ENCODE peak calls at places on chromosomes 1 and 21, in nine cellular contexts. G, J, X, I, V, K, L, S and T are unnamed samples.

GRCh38 chr1:48182441-48182840 is 40.1 kb upstream of the SLC5A9 start:
- DNase-seq in G (no peak), I (peak; percentile 80), L (no peak), J (peak; percentile 67), S (no peak), V (no peak), X (no peak), K (peak; percentile 63), T (no peak)

GRCh38 chr1:8595332-8595731 is 222.1 kb downstream of the RERE start:
- DNase-seq in K (no peak), G (no peak), V (no peak), I (no peak), X (no peak), S (no peak), L (no peak), J (no peak), T (no peak)

GRCh38 chr1:166080965-166081870 is 85.6 kb downstream of the FAM78B start:
- DNase-seq in X (peak; percentile 25), J (no peak), S (no peak), K (no peak), I (no peak), V (no peak), L (no peak), G (no peak), T (peak; percentile 31)

GRCh38 chr1:242468749-242469148 is 55.7 kb downstream of the PLD5 start:
- DNase-seq in L (no peak), G (no peak), I (peak; percentile 32), J (no peak), K (no peak), V (no peak), X (no peak), S (peak; percentile 50), T (no peak)

GRCh38 chr21:30408782-30409494 is 13.1 kb downstream of the KRTAP13-1 start:
- DNase-seq in K (peak; percentile 35), V (no peak), I (peak; percentile 83), S (peak; percentile 86), X (peak; percentile 23), G (peak; percentile 66), J (peak; percentile 91), L (peak; percentile 80), T (peak; percentile 1)

GRCh38 chr1:182955596-182956588 is 2.9 kb upstream of the SHCBP1L start:
- DNase-seq in K (peak; percentile 79), I (peak; percentile 85), S (no peak), V (no peak), G (no peak), L (no peak), J (peak; percentile 73), X (no peak), T (peak; percentile 93)

GRCh38 chr1:222529916-222530315 is 18.0 kb downstream of the HHIPL2 start:
- DNase-seq in X (no peak), S (no peak), G (no peak), J (no peak), I (no peak), K (no peak), V (no peak), L (no peak), T (no peak)

GRCh38 chr1:92538413-92539061 is 51.8 kb upstream of the GFI1 start:
- DNase-seq in L (no peak), J (no peak), I (peak; percentile 29), S (no peak), G (no peak), K (no peak), X (no peak), V (no peak), T (peak; percentile 33)

GRCh38 chr1:167434306-167434705 is 84.0 kb downstream of the CD247 start:
- DNase-seq in V (no peak), I (no peak), G (no peak), L (no peak), J (no peak), K (no peak), S (no peak), X (no peak), T (no peak)

GRCh38 chr1:11878081-11878890 is 19.5 kb upstream of the NPPB start:
- DNase-seq in X (no peak), K (no peak), I (no peak), L (no peak), J (no peak), V (no peak), S (no peak), G (no peak), T (no peak)

GRCh38 chr1:23567996-23568607 is 8.8 kb upstream of the ID3 start:
- DNase-seq in I (no peak), V (no peak), K (no peak), S (no peak), L (no peak), X (no peak), J (no peak), G (no peak), T (no peak)

GRCh38 chr1:34763142-34763781 is 3.7 kb downstream of the GJB4 start:
- DNase-seq in S (no peak), J (peak; percentile 67), I (peak; percentile 91), K (peak; percentile 72), V (no peak), X (no peak), L (no peak), G (no peak), T (no peak)

GRCh38 chr1:181424786-181425403 is 58.4 kb upstream of the CACNA1E start:
- DNase-seq in S (peak; percentile 77), G (peak; percentile 77), V (no peak), I (peak; percentile 42), J (peak; percentile 84), K (no peak), X (peak; percentile 26), L (peak; percentile 42), T (peak; percentile 74)

GRCh38 chr1:93701619-93702018 is 20.0 kb upstream of the BCAR3 start:
- DNase-seq in G (peak; percentile 50), S (no peak), J (peak; percentile 99), X (peak; percentile 95), I (peak; percentile 100), K (peak; percentile 100), V (no peak), L (peak; percentile 60), T (peak; percentile 92)

GRCh38 chr1:97711858-97712257 is 209.0 kb downstream of the DPYD start:
- DNase-seq in J (no peak), I (no peak), S (no peak), X (no peak), K (no peak), L (no peak), G (no peak), V (no peak), T (no peak)

GRCh38 chr1:241269116-241269515 is 87.9 kb downstream of the RGS7 start:
- DNase-seq in K (no peak), G (no peak), X (no peak), V (no peak), J (peak; percentile 56), I (no peak), S (no peak), L (no peak), T (no peak)
- TF ChIP-seq CTCF in K (no peak), G (no peak), X (no peak), V (no peak), J (peak; percentile 38), I (no peak), S (no peak), L (no peak), T (no peak)

GRCh38 chr1:177783052-177783451 is 186.8 kb downstream of the SEC16B start:
- DNase-seq in S (no peak), L (no peak), V (no peak), X (no peak), J (no peak), K (no peak), G (no peak), I (no peak), T (no peak)
- TF ChIP-seq CTCF in S (no peak), L (no peak), V (no peak), X (no peak), J (no peak), K (no peak), G (no peak), I (no peak), T (no peak)

GRCh38 chr1:154403983-154404382 is 1.2 kb upstream of the IL6R start:
- DNase-seq in G (no peak), S (no peak), I (no peak), V (no peak), X (no peak), K (no peak), J (no peak), L (no peak), T (no peak)

GRCh38 chr1:154404511-154404931 is 622 bp upstream of the IL6R start:
- DNase-seq in L (no peak), K (no peak), V (no peak), I (no peak), J (no peak), X (no peak), G (no peak), S (no peak), T (no peak)

GRCh38 chr1:154405762-154406571 is 824 bp downstream of the IL6R start:
- DNase-seq in X (peak; percentile 78), K (no peak), S (peak; percentile 66), L (peak; percentile 83), J (peak; percentile 92), V (peak; percentile 92), G (peak; percentile 77), I (peak; percentile 79), T (peak; percentile 58)

GRCh38 chr1:154406572-154406879 is 1.4 kb downstream of the IL6R start:
- DNase-seq in X (no peak), S (no peak), J (no peak), L (no peak), G (no peak), V (no peak), I (no peak), K (no peak), T (no peak)

GRCh38 chr1:154404984-154405761 is at the start of gene IL6R:
- DNase-seq in V (peak; percentile 98), I (peak; percentile 94), S (peak; percentile 81), J (peak; percentile 99), G (peak; percentile 91), K (peak; percentile 69), L (peak; percentile 96), X (peak; percentile 92), T (peak; percentile 87)
- TF ChIP-seq CTCF in V (no peak), I (peak; percentile 63), S (no peak), J (peak; percentile 38), G (peak; percentile 24), K (peak; percentile 72), L (peak; percentile 80), X (peak; percentile 68), T (peak; percentile 37)

GRCh38 chr1:52404975-52405338 is 555 bp downstream of the PRPF38A start:
- DNase-seq in S (no peak), X (no peak), V (no peak), K (no peak), J (no peak), G (no peak), I (no peak), L (no peak), T (no peak)
- TF ChIP-seq CTCF in S (no peak), X (peak; percentile 8), V (peak; percentile 3), K (no peak), J (no peak), G (no peak), I (no peak), L (no peak), T (no peak)

GRCh38 chr21:45096216-45096615 is 21.8 kb downstream of the ADARB1 start:
- DNase-seq in I (no peak), L (no peak), S (no peak), G (no peak), K (no peak), X (no peak), V (no peak), J (no peak), T (no peak)
- TF ChIP-seq CTCF in I (no peak), L (no peak), S (no peak), G (no peak), K (no peak), X (no peak), V (no peak), J (no peak), T (no peak)

GRCh38 chr1:84510165-84510564 is 3.8 kb upstream of the GNG5 start:
- DNase-seq in S (no peak), G (no peak), K (no peak), X (no peak), V (no peak), L (no peak), J (no peak), I (no peak), T (no peak)
- TF ChIP-seq CTCF in S (no peak), G (no peak), K (no peak), X (no peak), V (no peak), L (no peak), J (no peak), I (no peak), T (no peak)